ENCODE peak calls at places on chromosomes 5 and 9, in four cellular contexts. F, R, U and O are unnamed samples. For H3K27me3, the result is how much of the 10 kb centered on the place peaks cover.

GRCh38 chr9:133484671-133485437 is 6.0 kb upstream of the SLC2A6 start:
- DNase-seq in F (peak), R (peak), U (no peak), O (no peak)

GRCh38 chr5:138905541-138905940 is 30.4 kb upstream of the LRRTM2 start:
- DNase-seq in F (no peak), R (no peak), U (no peak), O (no peak)

GRCh38 chr9:109098221-109098959 is 21.4 kb downstream of the TMEM245 start:
- DNase-seq in F (peak), R (no peak), U (no peak), O (no peak)

GRCh38 chr9:93814561-93814960 is 140.6 kb downstream of the BARX1 start:
- DNase-seq in F (peak), R (no peak), U (no peak), O (no peak)

GRCh38 chr9:133060417-133060841 is 1.4 kb upstream of the CEL start:
- DNase-seq in F (peak), R (no peak), U (no peak), O (no peak)

GRCh38 chr9:87722393-87722792 is 3.5 kb upstream of the CTSL start:
- DNase-seq in F (no peak), R (no peak), U (no peak), O (no peak)

GRCh38 chr5:82847564-82847963 is 229.6 kb downstream of the TMEM167A start:
- DNase-seq in F (no peak), R (no peak), U (no peak), O (no peak)

GRCh38 chr5:90410178-90410762 is 714 bp upstream of the CETN3 start:
- DNase-seq in F (no peak), R (no peak), U (no peak), O (no peak)

GRCh38 chr9:131833083-131833482 is 93.2 kb upstream of the RAPGEF1 start:
- DNase-seq in F (no peak), R (no peak), U (no peak), O (no peak)
- H3K27me3 ChIP-seq in F (under half), R (under half), U (under half), O (under half)

GRCh38 chr5:6552612-6553011 is 80.2 kb downstream of the NSUN2 start:
- DNase-seq in F (no peak), R (no peak), U (no peak), O (no peak)
- TF ChIP-seq POLR2AphosphoS5 in F (no peak), R (no peak), U (no peak), O (no peak)

DNA sequence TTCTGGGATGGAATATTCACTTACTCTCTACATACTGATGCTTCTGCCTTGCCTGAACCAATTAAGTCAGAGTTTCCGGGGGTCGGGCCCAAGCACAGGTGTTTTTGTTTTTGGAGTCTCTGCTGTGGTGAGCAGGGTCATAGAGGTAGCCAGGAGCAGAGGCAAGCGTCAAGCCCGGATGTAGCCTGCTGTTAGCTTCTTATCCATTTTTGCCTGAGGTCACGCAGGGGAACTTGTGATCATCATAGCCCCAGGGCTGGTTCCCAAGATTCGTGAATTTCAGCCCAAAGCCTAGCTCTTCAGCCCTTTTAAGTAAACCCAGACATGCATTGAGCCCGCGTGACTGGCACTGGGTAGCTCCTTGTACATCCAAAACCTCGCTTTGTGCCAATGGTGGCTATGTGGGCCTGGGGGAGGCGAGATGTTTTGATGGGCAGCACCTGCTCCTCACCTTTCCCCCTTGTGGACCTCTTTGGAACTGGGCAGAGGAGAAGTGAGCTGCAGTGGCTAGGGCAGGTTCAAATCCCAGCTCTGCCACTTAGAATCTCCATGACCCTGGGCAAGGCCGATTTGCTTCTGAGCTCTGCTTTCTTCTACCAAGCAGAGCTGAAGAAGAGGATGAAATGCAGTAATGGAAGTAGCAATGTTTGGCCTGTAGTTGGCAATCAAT is 33.7 kb downstream of the FGF18 start:
- DNase-seq in F (no peak), R (no peak), U (no peak), O (no peak)
- TF ChIP-seq CTCF in F (no peak), R (no peak), U (peak), O (no peak)

GRCh38 chr5:502325-503079 is 21.7 kb downstream of the SLC9A3 start:
- DNase-seq in F (no peak), R (no peak), U (no peak), O (no peak)
- H3K27me3 ChIP-seq in F (under half), R (half or more), U (under half), O (under half)